ENCODE peak calls at places on chromosomes 3 and 15, in six cellular contexts. O is HCT116, N is gastrocnemius medialis, V is IMR-90, P is testis, Y is ovary. L is an unnamed sample.

GRCh38 chr15:32822739-32823138 is 104.9 kb downstream of the GREM1 start:
- DNase-seq in V (no peak), O (no peak), P (no peak), Y (no peak), N (no peak), L (no peak)

GRCh38 chr3:42591811-42592210 is 1.2 kb downstream of the SS18L2 start:
- DNase-seq in O (no peak), P (no peak), Y (no peak), V (no peak), N (no peak), L (no peak)

GRCh38 chr3:156356537-156357363 is 198.2 kb downstream of the SSR3 start:
- DNase-seq in N (no peak), V (peak; percentile 6), P (no peak), Y (no peak), O (no peak), L (no peak)

GRCh38 chr3:124250053-124250452 is 258.1 kb upstream of the ROPN1 start:
- DNase-seq in O (no peak), N (no peak), Y (no peak), V (no peak), P (no peak), L (peak; percentile 31)

GRCh38 chr3:17619952-17620351 is 122.5 kb downstream of the TBC1D5 start:
- DNase-seq in P (no peak), N (no peak), Y (no peak), V (no peak), O (no peak), L (no peak)

GRCh38 chr3:125605771-125606170 is 10.5 kb upstream of the OSBPL11 start:
- DNase-seq in N (no peak), P (no peak), V (no peak), O (no peak), Y (no peak), L (no peak)

GRCh38 chr3:14537590-14538450 is 2.3 kb downstream of the GRIP2 start:
- DNase-seq in O (peak; percentile 47), P (peak; percentile 63), N (peak; percentile 93), V (no peak), Y (no peak), L (peak; percentile 77)

GRCh38 chr3:122382888-122383666 is at the start of gene MIX23:
- DNase-seq in N (peak; percentile 87), P (peak; percentile 93), O (peak; percentile 77), Y (peak; percentile 85), V (peak; percentile 75), L (peak; percentile 89)

GRCh38 chr15:72197045-72197459 is 535 bp downstream of the GRAMD2A start:
- DNase-seq in O (no peak), N (no peak), P (no peak), V (no peak), Y (no peak), L (no peak)

GRCh38 chr3:177833392-177833791 is 636.1 kb upstream of the TBL1XR1 start:
- DNase-seq in Y (no peak), P (no peak), V (no peak), N (no peak), O (no peak), L (no peak)

GRCh38 chr3:177838951-177839350 is 641.7 kb upstream of the TBL1XR1 start:
- DNase-seq in N (no peak), Y (no peak), P (no peak), O (no peak), V (no peak), L (no peak)

GRCh38 chr3:177835008-177835407 is 637.7 kb upstream of the TBL1XR1 start:
- DNase-seq in Y (no peak), P (no peak), V (peak; percentile 94), N (no peak), O (peak; percentile 64), L (no peak)

GRCh38 chr3:177835917-177836316 is 638.6 kb upstream of the TBL1XR1 start:
- DNase-seq in N (no peak), P (no peak), Y (no peak), O (no peak), V (peak; percentile 97), L (no peak)

DNA sequence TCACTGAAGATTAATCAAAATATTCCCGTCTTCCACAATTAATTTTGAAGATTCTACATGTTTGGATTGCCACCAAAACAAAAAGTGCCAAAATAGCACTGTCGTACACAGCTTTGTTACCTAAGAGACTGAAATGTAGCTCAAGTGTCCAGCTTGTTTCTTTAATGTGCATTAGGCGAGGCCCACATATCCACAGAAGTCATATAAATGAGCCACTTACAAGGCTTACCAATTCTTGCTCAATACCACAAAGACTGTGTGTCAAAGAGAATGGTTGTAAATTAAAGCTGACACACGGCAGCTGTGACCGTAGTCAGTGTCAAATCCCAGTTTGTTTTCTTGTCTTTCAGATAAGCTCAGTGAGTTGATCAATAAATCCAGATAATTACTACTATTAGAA is 639.4 kb upstream of the TBL1XR1 start:
- DNase-seq in O (no peak), N (no peak), P (no peak), Y (no peak), V (no peak), L (no peak)
- H3K27ac ChIP-seq in O (no peak overlapping the region), N (no peak overlapping the region), P (no peak overlapping the region), Y (no peak overlapping the region), V (peak overlapping the region; percentile 7), L (peak overlapping the region; percentile 10)

GRCh38 chr3:195247086-195247862 is 23.7 kb downstream of the XXYLT1 start:
- DNase-seq in N (no peak), Y (peak; percentile 11), O (no peak), V (no peak), P (peak; percentile 11), L (no peak)
- TF ChIP-seq POLR2A in N (no peak), Y (no peak), O (no peak), V (no peak), P (no peak), L (no peak)

DNA sequence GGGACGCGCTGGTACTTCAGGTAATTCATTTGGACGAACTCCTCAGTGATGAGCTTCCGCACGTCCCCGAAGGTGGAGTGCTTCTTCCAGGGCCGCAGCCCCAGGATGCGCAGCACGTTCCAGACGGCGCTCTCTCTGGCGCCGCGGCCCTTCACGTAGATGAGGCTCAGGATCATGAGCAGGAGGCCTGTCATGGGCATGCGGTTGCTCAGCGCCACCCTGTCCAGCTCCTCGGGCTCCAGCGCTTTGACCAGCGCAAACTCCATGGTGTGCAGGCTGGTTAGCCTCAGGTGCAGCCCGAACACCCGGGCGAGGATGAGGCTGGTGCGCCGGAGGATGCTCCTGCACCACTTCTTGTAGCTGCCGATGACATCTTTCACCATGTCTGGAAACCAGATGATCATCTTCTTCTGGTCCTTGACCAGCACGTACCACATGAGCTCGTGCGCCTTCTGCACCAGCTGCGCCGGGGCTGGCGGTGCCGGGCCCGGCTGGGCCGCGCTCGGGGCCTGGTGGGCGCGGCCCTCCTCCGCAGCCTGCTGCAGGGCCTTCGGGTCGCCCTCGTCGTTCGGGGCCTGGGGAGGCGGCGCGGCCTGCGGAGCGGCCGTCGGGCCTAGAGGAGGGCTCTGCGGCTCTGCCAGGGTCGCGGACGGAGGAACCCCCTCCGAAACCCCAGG is 501 bp downstream of the NDN start:
- DNase-seq in N (no peak), Y (peak; percentile 16), P (peak; percentile 27), O (no peak), V (peak; percentile 4), L (no peak)
- H3K27ac ChIP-seq in N (no peak overlapping the region), Y (peak overlapping the region; percentile 58), P (peak overlapping the region; percentile 41), O (no peak overlapping the region), V (peak overlapping the region; percentile 86), L (no peak overlapping the region)

DNA sequence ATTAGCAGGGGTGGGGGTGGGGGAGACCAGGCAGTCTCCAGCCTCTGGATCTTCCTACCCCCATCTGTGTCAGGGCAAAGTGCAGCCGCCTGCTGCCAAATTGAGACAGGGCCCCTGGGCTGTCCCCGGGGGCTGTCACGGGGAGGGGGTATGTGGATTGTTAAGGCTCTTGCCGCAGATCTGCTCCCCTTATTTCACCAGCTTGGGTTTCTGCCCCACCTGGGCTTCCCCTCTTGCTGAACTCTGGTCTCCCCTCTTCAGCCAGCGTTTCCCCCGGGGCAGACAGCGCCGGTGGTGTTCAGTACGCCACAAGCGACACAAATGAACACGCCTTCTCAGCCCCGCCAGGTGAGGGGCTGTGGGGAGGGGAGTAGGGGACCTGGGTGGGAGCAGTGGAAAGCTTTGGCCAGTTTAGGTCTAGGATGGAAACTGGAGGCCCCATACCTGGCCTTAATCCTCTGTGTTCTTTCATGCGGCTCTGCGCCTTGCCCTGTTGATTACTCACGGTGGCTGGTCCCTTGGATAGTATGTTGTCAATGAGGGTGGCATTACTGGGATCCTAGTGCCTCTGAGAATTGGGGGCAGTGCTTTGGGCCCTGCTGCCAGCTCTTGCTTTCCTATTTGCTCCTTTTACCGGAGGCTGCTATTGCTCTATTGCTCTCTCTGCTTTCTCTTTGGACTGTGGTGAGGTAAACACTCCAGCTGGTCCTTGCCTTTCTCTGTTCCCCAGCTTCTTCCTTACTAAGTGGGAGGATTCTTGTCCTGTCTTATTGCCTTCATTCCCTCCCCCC is 1.7 kb downstream of the EIF4G1 start:
- DNase-seq in P (no peak), V (peak; percentile 23), Y (peak; percentile 48), O (no peak), N (no peak), L (peak; percentile 28)
- TF ChIP-seq POLR2A in P (no peak), V (no peak), Y (no peak), O (no peak), N (no peak), L (no peak)

GRCh38 chr3:98445949-98446406 is 17.0 kb upstream of the OR5K1 start:
- DNase-seq in Y (no peak), N (no peak), V (no peak), P (no peak), O (peak; percentile 12), L (no peak)
- H3K27ac ChIP-seq in Y (no peak overlapping the region), N (no peak overlapping the region), V (no peak overlapping the region), P (no peak overlapping the region), O (peak overlapping the region; percentile 23), L (no peak overlapping the region)

DNA sequence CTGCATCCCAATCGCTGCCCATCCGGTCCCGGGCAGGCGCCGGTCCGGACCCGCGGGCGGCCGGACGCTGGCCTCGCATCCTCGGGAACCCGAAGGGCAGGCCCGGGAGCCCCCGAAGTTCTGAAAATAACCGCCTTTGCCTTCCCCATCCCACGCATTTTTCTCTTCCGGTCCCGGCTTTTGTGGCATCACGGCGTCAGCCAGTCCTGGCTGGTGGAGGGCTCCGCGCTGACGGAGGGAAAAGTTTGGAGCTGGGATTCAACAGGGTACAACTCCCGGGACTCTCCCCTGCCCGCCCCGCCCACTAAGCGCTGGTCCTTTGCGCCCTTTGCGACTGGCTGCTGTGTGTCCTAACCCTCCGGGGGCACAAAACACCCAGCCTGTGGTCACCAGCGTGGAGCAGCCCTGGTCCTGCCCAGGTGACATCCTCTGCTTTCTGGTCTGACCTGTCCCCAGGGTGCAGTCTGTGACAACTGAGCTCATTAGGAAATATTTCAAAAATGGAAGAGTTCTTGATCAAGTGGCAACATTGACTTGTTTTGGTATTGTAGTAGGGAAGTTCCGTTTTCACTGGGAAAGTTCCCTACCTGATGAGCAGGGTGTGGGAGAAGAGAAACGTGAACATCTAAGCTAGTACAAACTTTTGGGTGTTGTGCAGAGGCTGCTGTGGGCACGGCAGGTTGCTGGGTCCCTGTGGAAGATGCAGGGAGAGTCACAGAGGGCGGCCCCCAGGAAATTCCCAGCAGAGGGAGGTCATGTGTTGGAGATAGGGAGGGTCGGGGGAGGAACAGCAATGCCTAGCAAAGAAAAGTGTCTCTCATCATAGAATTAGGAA is 754 bp downstream of the ARNT2 start:
- DNase-seq in Y (peak; percentile 60), V (peak; percentile 35), P (peak; percentile 86), N (no peak), O (no peak), L (no peak)
- TF ChIP-seq POLR2A in Y (no peak), V (no peak), P (no peak), N (no peak), O (no peak), L (no peak)

GRCh38 chr3:38264307-38264706 is 1.3 kb upstream of the SLC22A13 start:
- DNase-seq in O (no peak), P (no peak), N (peak; percentile 56), V (no peak), Y (no peak), L (no peak)
- H3K27ac ChIP-seq in O (no peak overlapping the region), P (no peak overlapping the region), N (no peak overlapping the region), V (no peak overlapping the region), Y (no peak overlapping the region), L (peak overlapping the region; percentile 19)